ENCODE peak calls at places on chromosomes 1 and 21, in four cellular contexts. I is Jurkat, Clone E6-1; U is RCC 7860; A is left lung. J is an unnamed sample.

GRCh38 chr1:215076312-215076711 is 6.2 kb upstream of the KCNK2 start:
- DNase-seq in U (no peak), I (peak), A (no peak), J (no peak)

GRCh38 chr1:224874775-224875174 is 54.7 kb upstream of the DNAH14 start:
- DNase-seq in U (no peak), I (no peak), A (no peak), J (no peak)

GRCh38 chr1:211948377-211948776 is 87.0 kb downstream of the INTS7 start:
- DNase-seq in I (no peak), A (no peak), U (no peak), J (no peak)

GRCh38 chr1:30749691-30750583 is 7.6 kb downstream of the LAPTM5 start:
- DNase-seq in A (no peak), I (peak), U (no peak), J (peak)

GRCh38 chr1:184340984-184341383 is 45.8 kb upstream of the C1orf21 start:
- DNase-seq in I (no peak), A (no peak), U (no peak), J (no peak)

GRCh38 chr1:204074274-204075115 is 1.6 kb downstream of the SOX13 start:
- DNase-seq in A (peak), I (no peak), U (no peak), J (peak)

GRCh38 chr1:17239420-17239819 is 9.5 kb upstream of the PADI3 start:
- DNase-seq in U (peak), A (no peak), I (peak), J (no peak)

GRCh38 chr1:91404151-91405012 is at the start of gene HFM1:
- DNase-seq in A (peak), I (peak), U (no peak), J (peak)

GRCh38 chr1:55443175-55443933 is 228.2 kb upstream of the USP24 start:
- DNase-seq in I (no peak), U (peak), A (peak), J (no peak)

GRCh38 chr1:196459383-196459782 is 148.9 kb downstream of the KCNT2 start:
- DNase-seq in A (no peak), U (no peak), I (no peak), J (no peak)

GRCh38 chr21:42414928-42415769 is 11.4 kb downstream of the UBASH3A start:
- DNase-seq in I (no peak), A (no peak), U (peak), J (peak)

GRCh38 chr1:110559157-110559556 is 40.2 kb upstream of the KCNA10 start:
- DNase-seq in A (no peak), U (peak), I (no peak), J (no peak)

GRCh38 chr1:66223681-66224080 is 310.3 kb upstream of the SGIP1 start:
- DNase-seq in U (no peak), A (no peak), I (no peak), J (no peak)

GRCh38 chr1:31400393-31400792 is 12.6 kb upstream of the SERINC2 start:
- DNase-seq in U (no peak), A (no peak), I (no peak), J (no peak)

GRCh38 chr1:202056644-202057334 is 46.4 kb downstream of the ELF3 start:
- DNase-seq in A (peak), I (no peak), U (no peak), J (no peak)

GRCh38 chr1:224542783-224543440 is 73.2 kb upstream of the CNIH3 start:
- DNase-seq in A (no peak), I (peak), U (peak), J (no peak)

GRCh38 chr21:36635991-36636390 is 62.9 kb upstream of the SIM2 start:
- DNase-seq in U (no peak), A (no peak), I (no peak), J (no peak)

GRCh38 chr21:27586326-27586725 is 619.4 kb upstream of the ADAMTS5 start:
- DNase-seq in U (no peak), A (no peak), I (no peak), J (no peak)

GRCh38 chr1:53567458-53568250 is 108.5 kb downstream of the DMRTB1 start:
- DNase-seq in A (no peak), U (no peak), I (no peak), J (peak)

GRCh38 chr1:944341-945325 is 14.4 kb downstream of the NOC2L start:
- DNase-seq in A (no peak), U (peak), I (no peak), J (no peak)

GRCh38 chr1:91572044-91572443 is 71.4 kb downstream of the CDC7 start:
- DNase-seq in A (no peak), U (no peak), I (no peak), J (no peak)

GRCh38 chr1:208047975-208048374 is 137.1 kb upstream of the CD34 start:
- DNase-seq in A (peak), I (no peak), U (no peak), J (no peak)

GRCh38 chr1:234620272-234620711 is 10.3 kb upstream of the IRF2BP2 start:
- DNase-seq in A (no peak), I (no peak), U (no peak), J (no peak)

GRCh38 chr1:83978056-83978455 is 20.9 kb downstream of the TTLL7 start:
- DNase-seq in A (no peak), U (no peak), I (no peak), J (no peak)